ENCODE peak calls at places on chromosome 5, in eight cellular contexts. N is sigmoid colon; G is PC-3; L is ovary; X is astrocyte; S is CD8-positive, alpha-beta T cell; Z is body of pancreas; E is pancreas. R is an unnamed sample.

GRCh38 chr5:68683632-68684035 is 410.2 kb upstream of the SLC30A5 start:
- DNase-seq in N (no peak), G (peak; percentile 86), L (no peak), X (peak; percentile 98), S (no peak), Z (no peak), E (no peak), R (peak; percentile 91)

GRCh38 chr5:94266170-94266569 is 352.2 kb downstream of the KIAA0825 start:
- DNase-seq in N (no peak), G (no peak), L (no peak), X (peak; percentile 7), S (no peak), Z (no peak), E (no peak), R (no peak)

GRCh38 chr5:172943906-172944305 is 15.3 kb upstream of the RPL26L1 start:
- DNase-seq in N (no peak), G (no peak), L (no peak), X (no peak), S (no peak), Z (no peak), E (no peak), R (no peak)

GRCh38 chr5:90747175-90747574 is 188.6 kb downstream of the ADGRV1 start:
- DNase-seq in N (no peak), G (peak; percentile 82), L (no peak), X (peak; percentile 51), S (no peak), Z (no peak), E (no peak), R (peak; percentile 49)

GRCh38 chr5:27590503-27590902 is 552.1 kb upstream of the CDH9 start:
- DNase-seq in N (no peak), G (no peak), L (no peak), X (no peak), S (no peak), Z (no peak), E (peak; percentile 28), R (no peak)

GRCh38 chr5:110865400-110866094 is 126.7 kb downstream of the SLC25A46 start:
- DNase-seq in N (no peak), G (peak; percentile 68), L (no peak), X (peak; percentile 15), S (no peak), Z (peak; percentile 14), E (no peak), R (peak; percentile 36)

GRCh38 chr5:39520232-39520572 is 95.4 kb upstream of the DAB2 start:
- DNase-seq in N (no peak), G (peak; percentile 27), L (no peak), X (peak; percentile 88), S (no peak), Z (no peak), E (no peak), R (no peak)

GRCh38 chr5:143653256-143653655 is 158.7 kb upstream of the HMHB1 start:
- DNase-seq in N (no peak), G (peak; percentile 26), L (no peak), X (no peak), S (no peak), Z (no peak), E (no peak), R (peak; percentile 60)

GRCh38 chr5:138601444-138601843 is 26.2 kb upstream of the HSPA9 start:
- DNase-seq in N (no peak), G (no peak), L (no peak), X (no peak), S (no peak), Z (peak; percentile 83), E (no peak), R (no peak)

GRCh38 chr5:36305571-36306326 is 4.0 kb upstream of the RANBP3L start:
- DNase-seq in N (peak; percentile 66), G (peak; percentile 63), L (peak; percentile 48), X (peak; percentile 14), S (no peak), Z (peak; percentile 57), E (no peak), R (peak; percentile 37)

GRCh38 chr5:150279618-150280017 is 10.0 kb downstream of the CAMK2A start:
- DNase-seq in N (no peak), G (no peak), L (no peak), X (no peak), S (no peak), Z (no peak), E (no peak), R (no peak)

GRCh38 chr5:138032028-138032571 is 779 bp downstream of the FAM13B start:
- DNase-seq in N (peak; percentile 79), G (peak; percentile 25), L (peak; percentile 77), X (peak; percentile 41), S (no peak), Z (peak; percentile 71), E (no peak), R (no peak)

GRCh38 chr5:125813221-125813974 is 609.8 kb upstream of the GRAMD2B start:
- DNase-seq in N (no peak), G (no peak), L (no peak), X (no peak), S (no peak), Z (no peak), E (no peak), R (no peak)

GRCh38 chr5:125276121-125276520 is 529.7 kb upstream of the ZNF608 start:
- DNase-seq in N (no peak), G (no peak), L (no peak), X (no peak), S (no peak), Z (no peak), E (no peak), R (no peak)

GRCh38 chr5:173781826-173782670 is 106.1 kb upstream of the CPEB4 start:
- DNase-seq in N (peak; percentile 90), G (peak; percentile 75), L (peak; percentile 63), X (peak; percentile 80), S (peak; percentile 45), Z (peak; percentile 64), E (peak; percentile 23), R (peak; percentile 82)

GRCh38 chr5:13566903-13567339 is 377.6 kb downstream of the DNAH5 start:
- DNase-seq in N (no peak), G (peak; percentile 99), L (no peak), X (peak; percentile 80), S (no peak), Z (no peak), E (no peak), R (peak; percentile 89)

GRCh38 chr5:95130951-95131350 is 153.9 kb downstream of the MCTP1 start:
- DNase-seq in N (no peak), G (no peak), L (no peak), X (no peak), S (no peak), Z (no peak), E (no peak), R (no peak)

DNA sequence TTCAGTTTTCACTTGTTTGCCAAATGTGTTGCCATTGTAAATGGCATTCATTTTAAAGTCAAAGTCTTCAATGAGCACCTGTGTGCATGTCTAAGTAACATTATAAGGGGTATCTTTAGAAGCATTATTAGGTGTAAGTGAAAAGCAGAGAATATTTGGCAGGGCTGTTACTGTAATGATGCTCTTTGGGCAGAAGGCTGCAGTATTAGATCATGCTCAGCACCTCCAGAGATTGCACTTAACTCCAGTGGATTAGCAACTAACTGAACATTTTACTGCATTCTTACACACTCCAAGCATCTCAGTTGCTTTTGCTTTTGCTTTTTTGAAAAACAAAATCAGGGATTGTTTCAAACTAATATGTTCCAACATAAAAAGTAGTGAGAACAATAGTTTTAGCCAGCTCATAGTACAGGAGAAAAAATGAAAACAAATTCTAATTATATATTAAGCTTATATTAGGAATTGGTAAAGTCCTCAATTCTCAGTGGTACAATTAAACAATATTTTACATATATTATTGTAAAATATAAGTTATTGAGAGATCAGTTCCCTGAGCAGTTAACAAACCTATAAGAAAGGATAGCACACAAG is 1740.9 kb upstream of the CDH9 start:
- DNase-seq in N (no peak), G (peak; percentile 39), L (no peak), X (no peak), S (no peak), Z (no peak), E (no peak), R (peak; percentile 26)
- TF ChIP-seq CTCF in N (no peak), G (peak; percentile 61), L (no peak), X (peak; percentile 27), S (no peak), Z (no peak), E (no peak), R (peak; percentile 52)

DNA sequence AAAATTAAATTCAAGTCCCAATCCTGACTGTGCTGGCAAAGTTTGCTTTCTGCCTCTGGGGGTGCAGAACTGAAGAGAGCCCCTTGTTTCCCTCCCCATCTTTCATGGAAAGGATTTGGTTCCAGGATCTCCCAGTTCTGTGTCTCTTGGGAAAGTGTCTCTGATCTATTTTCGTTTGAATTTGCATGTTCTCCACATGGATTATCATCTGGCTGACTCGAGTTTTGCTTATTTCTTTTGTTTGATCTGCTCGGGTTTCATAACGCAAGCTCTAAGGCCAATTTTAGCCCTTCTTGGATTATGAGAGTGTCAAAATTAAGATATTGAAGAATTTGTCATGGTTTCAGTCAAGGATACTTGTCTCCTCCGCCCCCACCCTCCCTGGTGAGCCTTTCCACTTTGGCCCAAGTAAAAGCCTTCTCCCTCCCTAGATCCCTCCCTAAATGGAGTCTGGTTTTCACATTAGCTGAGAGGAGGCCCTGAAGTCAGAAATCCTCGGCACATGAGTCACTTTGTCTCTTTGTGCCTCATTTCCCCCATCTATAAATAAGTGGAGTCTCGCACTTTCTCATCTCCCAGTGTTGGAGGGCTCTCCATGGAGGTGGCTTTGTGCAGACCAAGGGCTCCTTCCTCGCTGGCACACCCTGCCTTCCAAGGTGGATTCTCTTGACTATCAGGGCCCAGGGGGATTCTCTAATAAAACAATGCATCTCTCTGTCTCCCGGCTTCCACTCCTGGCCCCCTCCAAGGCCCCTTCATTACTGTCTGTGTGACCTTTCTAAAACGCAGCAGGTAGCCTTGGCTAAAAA is 17.3 kb downstream of the ADRB2 start:
- DNase-seq in N (no peak), G (peak; percentile 34), L (no peak), X (peak; percentile 14), S (no peak), Z (no peak), E (no peak), R (no peak)
- H3K27ac ChIP-seq in N (no peak overlapping the region), G (no peak overlapping the region), L (no peak overlapping the region), X (peak overlapping the region; percentile 7), S (no peak overlapping the region), Z (no peak overlapping the region), E (no peak overlapping the region), R (no peak overlapping the region)

DNA sequence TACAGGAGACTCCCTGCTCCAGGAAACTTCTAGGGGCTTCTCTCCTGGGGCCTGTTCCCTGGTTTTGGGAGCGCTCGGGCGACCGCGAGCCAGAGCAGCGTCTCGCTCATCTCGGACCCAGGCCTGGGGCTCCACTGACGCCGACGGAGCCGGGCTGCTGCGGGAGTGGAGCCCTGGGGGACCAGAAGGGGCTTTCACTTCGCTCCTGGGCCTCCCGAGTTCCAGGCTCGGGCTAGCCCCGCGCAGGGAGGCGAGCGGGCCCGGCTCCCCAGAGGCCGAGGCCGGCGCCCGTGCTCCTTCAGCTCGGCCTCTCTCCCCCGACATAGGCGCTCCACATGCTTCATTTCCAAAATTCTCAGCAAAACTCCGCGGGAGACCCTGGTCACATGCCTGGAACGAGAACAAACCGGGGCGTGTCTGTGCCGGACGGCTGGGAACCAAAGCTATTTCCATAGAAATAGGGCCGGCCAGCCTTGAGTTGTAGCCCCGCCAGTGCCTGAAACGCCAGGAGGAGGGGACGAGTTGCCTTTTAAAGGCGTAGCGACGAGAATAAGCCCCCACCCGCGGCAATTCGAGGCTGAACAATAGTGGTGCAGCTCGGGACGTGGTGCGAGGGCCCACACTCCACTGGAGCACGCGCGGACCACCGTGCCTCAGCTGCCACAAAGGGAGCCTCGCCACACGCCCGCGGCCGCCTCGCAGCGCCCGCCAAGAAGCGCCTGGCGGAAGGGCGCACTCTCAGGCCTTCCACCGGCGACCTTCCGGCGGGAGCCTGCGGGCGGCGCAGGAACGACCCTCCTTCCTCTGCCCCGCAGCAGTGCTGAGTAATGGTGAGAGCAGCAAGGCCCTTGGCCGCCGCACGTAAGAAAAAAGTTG is 1.1 kb upstream of the G3BP1 start:
- DNase-seq in N (peak; percentile 93), G (no peak), L (peak; percentile 84), X (peak; percentile 49), S (peak; percentile 32), Z (peak; percentile 75), E (peak; percentile 77), R (peak; percentile 60)
- TF ChIP-seq CTCF in N (no peak), G (no peak), L (no peak), X (no peak), S (no peak), Z (no peak), E (no peak), R (no peak)

GRCh38 chr5:119286516-119287488 is 69.0 kb upstream of the TNFAIP8 start:
- DNase-seq in N (no peak), G (no peak), L (no peak), X (no peak), S (no peak), Z (no peak), E (no peak), R (no peak)
- H3K27ac ChIP-seq in N (no peak overlapping the region), G (peak overlapping the region; percentile 66), L (no peak overlapping the region), X (peak overlapping the region; percentile 88), S (peak overlapping the region; percentile 45), Z (peak overlapping the region; percentile 60), E (no peak overlapping the region), R (no peak overlapping the region)

R was measured in RWPE1.